ENCODE peak calls at places on chromosomes 5 and 9, in eight cellular contexts. H is cardiac muscle cell; X is naive thymus-derived CD4-positive, alpha-beta T cell; W is PC-9; G is endodermal cell; S is SK-N-SH; Z is Peyer's patch; Y is HCT116. V is an unnamed sample.

GRCh38 chr5:32173394-32174010 is 617 bp downstream of the GOLPH3 start:
- DNase-seq in H (peak; percentile 71), X (peak; percentile 43), W (peak; percentile 59), G (peak; percentile 88), S (peak; percentile 67), Z (peak; percentile 45), Y (no peak), V (no peak)

GRCh38 chr5:179186092-179186419 is 125.9 kb downstream of the ZNF354C start:
- DNase-seq in H (no peak), X (no peak), W (no peak), G (no peak), S (no peak), Z (no peak), Y (no peak), V (no peak)

GRCh38 chr5:171750316-171750788 is 35.3 kb upstream of the SMIM23 start:
- DNase-seq in H (peak; percentile 8), X (no peak), W (no peak), G (peak; percentile 85), S (peak; percentile 26), Z (no peak), Y (peak; percentile 8), V (no peak)

GRCh38 chr9:92378825-92379535 is 25.4 kb downstream of the OGN start:
- DNase-seq in H (no peak), X (peak; percentile 1), W (no peak), G (no peak), S (no peak), Z (no peak), Y (no peak), V (no peak)

GRCh38 chr5:10760033-10760975 is 730 bp downstream of the DAP start:
- DNase-seq in H (peak; percentile 64), X (no peak), W (peak; percentile 61), G (peak; percentile 84), S (peak; percentile 77), Z (peak; percentile 46), Y (peak; percentile 31), V (peak; percentile 24)

GRCh38 chr9:124453586-124454191 is 3.4 kb downstream of the ADGRD2 start:
- DNase-seq in H (no peak), X (no peak), W (no peak), G (peak; percentile 92), S (no peak), Z (no peak), Y (peak; percentile 21), V (no peak)

GRCh38 chr5:78560000-78560399 is 88.6 kb downstream of the LHFPL2 start:
- DNase-seq in H (no peak), X (no peak), W (no peak), G (no peak), S (no peak), Z (no peak), Y (no peak), V (no peak)

GRCh38 chr5:149938272-149938671 is 6.3 kb downstream of the PDE6A start:
- DNase-seq in H (peak; percentile 66), X (no peak), W (peak; percentile 91), G (no peak), S (no peak), Z (no peak), Y (no peak), V (peak; percentile 97)

GRCh38 chr9:107138261-107138992 is 144.7 kb upstream of the RAD23B start:
- DNase-seq in H (peak; percentile 36), X (no peak), W (no peak), G (peak; percentile 51), S (no peak), Z (no peak), Y (no peak), V (no peak)

GRCh38 chr9:37971107-37971459 is 67.2 kb upstream of the SLC25A51 start:
- DNase-seq in H (no peak), X (no peak), W (no peak), G (no peak), S (no peak), Z (no peak), Y (no peak), V (no peak)

GRCh38 chr5:150402226-150402773 is 10.4 kb downstream of the CD74 start:
- DNase-seq in H (no peak), X (no peak), W (no peak), G (no peak), S (no peak), Z (no peak), Y (no peak), V (no peak)

GRCh38 chr9:19119241-19119640 is 8.1 kb downstream of the PLIN2 start:
- DNase-seq in H (peak; percentile 29), X (no peak), W (no peak), G (no peak), S (no peak), Z (no peak), Y (no peak), V (no peak)

GRCh38 chr9:19119801-19120440 is 7.4 kb downstream of the PLIN2 start:
- DNase-seq in H (peak; percentile 36), X (no peak), W (no peak), G (no peak), S (no peak), Z (no peak), Y (no peak), V (no peak)

GRCh38 chr9:19122490-19123042 is 4.7 kb downstream of the PLIN2 start:
- DNase-seq in H (peak; percentile 62), X (no peak), W (no peak), G (no peak), S (no peak), Z (no peak), Y (no peak), V (no peak)

GRCh38 chr9:19124430-19124793 is 2.9 kb downstream of the PLIN2 start:
- DNase-seq in H (no peak), X (no peak), W (no peak), G (no peak), S (no peak), Z (no peak), Y (no peak), V (no peak)

DNA sequence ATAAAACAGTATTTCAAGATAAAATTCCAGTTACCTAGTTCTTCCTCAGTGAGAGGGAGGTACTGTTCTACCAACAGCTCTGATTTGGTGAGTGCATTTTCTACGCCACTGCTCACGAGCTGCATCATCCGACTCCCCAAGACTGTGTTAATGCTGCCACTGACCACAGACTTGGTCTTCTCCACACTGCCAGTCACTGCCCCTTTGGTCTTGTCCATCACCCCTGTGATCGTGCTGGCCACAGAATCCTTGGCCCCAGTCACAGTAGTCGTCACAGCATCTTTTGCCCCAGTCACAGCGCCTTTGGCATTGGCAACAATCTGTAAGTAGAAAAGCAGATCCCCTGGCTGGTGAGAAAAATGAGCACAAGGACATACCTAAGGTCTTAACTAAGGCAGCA is 6.4 kb downstream of the PLIN2 start:
- DNase-seq in H (peak; percentile 24), X (no peak), W (no peak), G (no peak), S (no peak), Z (no peak), Y (no peak), V (no peak)
- H3K36me3 ChIP-seq in H (peaks cover 54% of the 10 kb centered on the region), X (peaks cover 39% of the 10 kb centered on the region), W (no peaks in the 10 kb centered on the region), G (peaks cover 81% of the 10 kb centered on the region), S (peaks cover 63% of the 10 kb centered on the region), Z (peaks cover 96% of the 10 kb centered on the region), Y (no peaks in the 10 kb centered on the region), V (no peaks in the 10 kb centered on the region)

DNA sequence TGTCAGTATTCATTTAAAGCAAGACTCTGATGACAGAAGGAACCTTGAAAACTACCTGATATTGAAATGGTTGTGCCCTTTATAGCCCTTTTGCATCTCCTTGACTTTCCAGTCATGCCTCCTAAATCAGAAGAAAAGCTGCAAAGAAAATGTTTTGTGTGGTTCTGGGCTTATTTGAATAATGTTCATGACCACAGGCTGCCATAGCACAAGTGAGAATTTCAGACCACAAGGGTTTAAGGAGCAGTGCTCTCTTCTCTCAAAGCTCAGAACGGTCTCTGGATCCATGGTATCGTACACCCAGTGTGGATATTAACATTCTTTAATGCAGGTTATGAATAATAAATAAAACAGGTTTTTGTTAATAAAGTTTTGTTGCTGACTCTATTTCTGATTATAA is 54.2 kb downstream of the GPR107 start:
- DNase-seq in H (no peak), X (no peak), W (no peak), G (no peak), S (no peak), Z (no peak), Y (no peak), V (no peak)
- H3K36me3 ChIP-seq in H (peaks cover 14% of the 10 kb centered on the region), X (peaks cover 3% of the 10 kb centered on the region), W (no peaks in the 10 kb centered on the region), G (peaks cover 74% of the 10 kb centered on the region), S (peaks cover 28% of the 10 kb centered on the region), Z (peaks cover 68% of the 10 kb centered on the region), Y (no peaks in the 10 kb centered on the region), V (peaks cover 2% of the 10 kb centered on the region)

GRCh38 chr5:81209869-81210268 is 23.3 kb upstream of the CKMT2 start:
- DNase-seq in H (no peak), X (no peak), W (no peak), G (no peak), S (no peak), Z (no peak), Y (no peak), V (no peak)

GRCh38 chr5:81214848-81215247 is 18.3 kb upstream of the CKMT2 start:
- DNase-seq in H (no peak), X (no peak), W (no peak), G (no peak), S (no peak), Z (no peak), Y (no peak), V (no peak)

GRCh38 chr5:81209386-81209785 is 23.7 kb upstream of the CKMT2 start:
- DNase-seq in H (no peak), X (no peak), W (no peak), G (no peak), S (no peak), Z (no peak), Y (no peak), V (no peak)

GRCh38 chr5:81213070-81213469 is 20.1 kb upstream of the CKMT2 start:
- DNase-seq in H (no peak), X (no peak), W (peak; percentile 66), G (peak; percentile 63), S (no peak), Z (no peak), Y (no peak), V (no peak)

DNA sequence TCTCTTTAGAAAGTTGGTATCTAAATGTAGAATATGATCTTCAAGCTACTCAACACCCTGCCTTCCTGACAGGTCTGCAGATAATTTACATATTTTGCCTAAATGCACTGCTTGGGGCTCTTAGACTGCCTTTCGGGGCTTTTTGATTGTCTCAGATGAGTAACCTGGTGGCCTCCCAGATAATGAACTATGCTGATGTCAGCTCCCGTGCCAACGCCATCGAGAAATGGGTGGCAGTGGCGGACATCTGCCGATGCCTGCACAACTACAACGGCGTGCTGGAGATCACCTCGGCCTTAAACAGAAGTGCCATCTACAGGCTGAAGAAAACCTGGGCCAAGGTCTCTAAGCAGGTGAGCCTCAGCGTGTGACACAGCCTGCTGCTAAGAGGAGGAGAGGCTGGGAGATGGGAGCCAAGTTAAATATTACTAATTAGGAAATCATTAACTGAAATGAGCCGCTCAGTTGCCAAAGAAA is 20.9 kb upstream of the CKMT2 start:
- DNase-seq in H (no peak), X (no peak), W (no peak), G (no peak), S (no peak), Z (no peak), Y (no peak), V (no peak)
- H3K36me3 ChIP-seq in H (no peaks in the 10 kb centered on the region), X (no peaks in the 10 kb centered on the region), W (no peaks in the 10 kb centered on the region), G (peaks cover 17% of the 10 kb centered on the region), S (no peaks in the 10 kb centered on the region), Z (no peaks in the 10 kb centered on the region), Y (no peaks in the 10 kb centered on the region), V (no peaks in the 10 kb centered on the region)

DNA sequence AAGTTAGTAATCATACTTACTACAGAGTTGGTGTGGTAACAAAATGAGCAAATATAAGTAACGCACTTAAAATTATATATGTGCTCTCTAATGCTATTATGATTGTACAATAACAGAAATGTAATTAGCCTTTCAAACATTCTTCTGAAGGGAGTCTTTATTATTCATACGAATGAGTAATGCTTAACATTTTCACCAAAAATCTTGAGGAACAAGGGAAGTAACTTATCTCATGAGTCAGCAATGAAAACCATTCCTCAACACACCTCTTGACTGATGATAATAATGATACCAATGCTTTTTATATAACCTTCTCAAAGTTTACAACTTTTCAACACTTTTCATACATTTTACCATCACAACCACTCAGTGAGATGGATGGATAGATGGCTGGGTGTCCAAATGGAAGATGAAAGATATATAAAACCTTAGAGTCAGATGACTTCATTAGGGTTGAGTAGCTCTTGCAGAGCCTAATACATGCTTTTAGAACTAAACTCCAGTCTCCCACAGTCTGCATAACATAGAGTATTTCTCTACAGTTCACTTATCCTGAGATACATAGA is 369.3 kb downstream of the BNC2 start:
- DNase-seq in H (peak; percentile 44), X (no peak), W (peak; percentile 49), G (no peak), S (no peak), Z (no peak), Y (no peak), V (no peak)
- H3K36me3 ChIP-seq in H (no peaks in the 10 kb centered on the region), X (no peaks in the 10 kb centered on the region), W (no peaks in the 10 kb centered on the region), G (no peaks in the 10 kb centered on the region), S (no peaks in the 10 kb centered on the region), Z (no peaks in the 10 kb centered on the region), Y (no peaks in the 10 kb centered on the region), V (no peaks in the 10 kb centered on the region)

V was measured in Panc1.